ENCODE peak calls at places on chromosomes 11 and 22, in ten cellular contexts. H is AG04450; N is gastrocnemius medialis; Y is CD4-positive, alpha-beta memory T cell; Z is epithelial cell of esophagus; B is mucosa of descending colon; K is effector memory CD4-positive, alpha-beta T cell; P is foreskin fibroblast; T is NB4; G is GM12865. E is an unnamed sample.

GRCh38 chr11:89922195-89922660 is at the start of gene TRIM49D1:
- DNase-seq in H (no peak), N (no peak), Y (no peak), Z (no peak), B (no peak), K (no peak), P (no peak), T (no peak), G (no peak), E (no peak)

GRCh38 chr22:20957691-20958440 is 9.2 kb upstream of the AIFM3 start:
- DNase-seq in H (no peak), N (no peak), Y (no peak), Z (no peak), B (peak), K (no peak), P (peak), T (no peak), G (peak), E (no peak)

GRCh38 chr11:1150095-1150494 is 7.7 kb upstream of the MUC5AC start:
- DNase-seq in H (no peak), N (no peak), Y (no peak), Z (no peak), B (no peak), K (no peak), P (no peak), T (no peak), G (no peak), E (no peak)

GRCh38 chr22:17154971-17155370 is 4.1 kb downstream of the HDHD5 start:
- DNase-seq in H (no peak), N (no peak), Y (no peak), Z (no peak), B (no peak), K (no peak), P (no peak), T (no peak), G (no peak), E (no peak)

GRCh38 chr11:44159848-44160721 is 64.6 kb downstream of the EXT2 start:
- DNase-seq in H (no peak), N (no peak), Y (no peak), Z (no peak), B (no peak), K (no peak), P (no peak), T (no peak), G (peak), E (no peak)

GRCh38 chr11:65558785-65559509 is 788 bp upstream of the LTBP3 start:
- DNase-seq in H (no peak), N (peak), Y (peak), Z (no peak), B (peak), K (no peak), P (peak), T (no peak), G (no peak), E (no peak)

GRCh38 chr11:69605737-69606526 is 35.0 kb upstream of the CCND1 start:
- DNase-seq in H (no peak), N (no peak), Y (no peak), Z (no peak), B (no peak), K (no peak), P (no peak), T (no peak), G (no peak), E (no peak)

GRCh38 chr11:2361565-2361964 is 15.5 kb upstream of the CD81 start:
- DNase-seq in H (no peak), N (no peak), Y (no peak), Z (no peak), B (no peak), K (no peak), P (no peak), T (no peak), G (no peak), E (no peak)

GRCh38 chr11:122229078-122229477 is 113.1 kb upstream of the BLID start:
- DNase-seq in H (no peak), N (no peak), Y (no peak), Z (no peak), B (no peak), K (no peak), P (peak), T (no peak), G (no peak), E (no peak)

GRCh38 chr11:116837231-116838091 is at the start of gene APOA1:
- DNase-seq in H (no peak), N (no peak), Y (no peak), Z (no peak), B (no peak), K (no peak), P (no peak), T (no peak), G (no peak), E (no peak)

GRCh38 chr11:60164550-60165075 is 18.3 kb downstream of the MS4A6A start:
- DNase-seq in H (no peak), N (no peak), Y (no peak), Z (peak), B (no peak), K (no peak), P (no peak), T (no peak), G (peak), E (no peak)

GRCh38 chr11:33696931-33697638 is 3.5 kb downstream of the C11orf91 start:
- DNase-seq in H (no peak), N (no peak), Y (no peak), Z (peak), B (no peak), K (no peak), P (peak), T (no peak), G (no peak), E (no peak)

GRCh38 chr11:134978388-134979088 is 566.5 kb upstream of the B3GAT1 start:
- DNase-seq in H (no peak), N (no peak), Y (no peak), Z (no peak), B (no peak), K (no peak), P (no peak), T (peak), G (no peak), E (no peak)

GRCh38 chr11:118606844-118607228 is 579 bp upstream of the PHLDB1 start:
- DNase-seq in H (no peak), N (no peak), Y (no peak), Z (no peak), B (no peak), K (no peak), P (no peak), T (no peak), G (no peak), E (no peak)

GRCh38 chr11:84675631-84676030 is 951.5 kb downstream of the DLG2 start:
- DNase-seq in H (no peak), N (no peak), Y (no peak), Z (no peak), B (no peak), K (no peak), P (no peak), T (no peak), G (no peak), E (no peak)

GRCh38 chr11:45482331-45482730 is 183.1 kb downstream of the CHST1 start:
- DNase-seq in H (no peak), N (no peak), Y (no peak), Z (no peak), B (no peak), K (no peak), P (no peak), T (no peak), G (no peak), E (no peak)

GRCh38 chr11:130246719-130247118 is 68.0 kb downstream of the ZBTB44 start:
- DNase-seq in H (peak), N (no peak), Y (no peak), Z (peak), B (no peak), K (no peak), P (peak), T (no peak), G (no peak), E (no peak)

GRCh38 chr11:18384157-18384641 is 10.2 kb upstream of the LDHA start:
- DNase-seq in H (peak), N (peak), Y (no peak), Z (peak), B (peak), K (no peak), P (peak), T (peak), G (no peak), E (no peak)

GRCh38 chr11:57205046-57205671 is 23.4 kb downstream of the LRRC55 start:
- DNase-seq in H (no peak), N (no peak), Y (no peak), Z (peak), B (no peak), K (no peak), P (peak), T (peak), G (no peak), E (no peak)

GRCh38 chr11:299951-300735 is 817 bp upstream of the IFITM5 start:
- DNase-seq in H (no peak), N (no peak), Y (peak), Z (no peak), B (peak), K (no peak), P (peak), T (no peak), G (no peak), E (no peak)

GRCh38 chr22:19629720-19630419 is 84.4 kb upstream of the SEPTIN5 start:
- DNase-seq in H (peak), N (peak), Y (peak), Z (peak), B (peak), K (peak), P (peak), T (peak), G (peak), E (peak)

GRCh38 chr11:100932474-100933100 is 197.0 kb downstream of the PGR start:
- DNase-seq in H (no peak), N (no peak), Y (no peak), Z (peak), B (no peak), K (no peak), P (peak), T (peak), G (peak), E (peak)

GRCh38 chr22:48897638-48897954 is 930.1 kb downstream of the BRD1 start:
- DNase-seq in H (no peak), N (no peak), Y (no peak), Z (no peak), B (no peak), K (no peak), P (no peak), T (no peak), G (no peak), E (no peak)

GRCh38 chr22:35411112-35411511 is 11.2 kb downstream of the MCM5 start:
- DNase-seq in H (no peak), N (no peak), Y (no peak), Z (no peak), B (no peak), K (no peak), P (no peak), T (no peak), G (peak), E (no peak)

GRCh38 chr22:35407352-35407751 is 7.4 kb downstream of the MCM5 start:
- DNase-seq in H (no peak), N (no peak), Y (no peak), Z (no peak), B (no peak), K (no peak), P (no peak), T (no peak), G (no peak), E (no peak)

GRCh38 chr22:35410663-35411034 is 10.7 kb downstream of the MCM5 start:
- DNase-seq in H (no peak), N (no peak), Y (no peak), Z (no peak), B (no peak), K (no peak), P (no peak), T (no peak), G (no peak), E (no peak)

GRCh38 chr22:35406443-35406842 is 6.5 kb downstream of the MCM5 start:
- DNase-seq in H (no peak), N (no peak), Y (no peak), Z (no peak), B (no peak), K (no peak), P (no peak), T (no peak), G (no peak), E (no peak)

DNA sequence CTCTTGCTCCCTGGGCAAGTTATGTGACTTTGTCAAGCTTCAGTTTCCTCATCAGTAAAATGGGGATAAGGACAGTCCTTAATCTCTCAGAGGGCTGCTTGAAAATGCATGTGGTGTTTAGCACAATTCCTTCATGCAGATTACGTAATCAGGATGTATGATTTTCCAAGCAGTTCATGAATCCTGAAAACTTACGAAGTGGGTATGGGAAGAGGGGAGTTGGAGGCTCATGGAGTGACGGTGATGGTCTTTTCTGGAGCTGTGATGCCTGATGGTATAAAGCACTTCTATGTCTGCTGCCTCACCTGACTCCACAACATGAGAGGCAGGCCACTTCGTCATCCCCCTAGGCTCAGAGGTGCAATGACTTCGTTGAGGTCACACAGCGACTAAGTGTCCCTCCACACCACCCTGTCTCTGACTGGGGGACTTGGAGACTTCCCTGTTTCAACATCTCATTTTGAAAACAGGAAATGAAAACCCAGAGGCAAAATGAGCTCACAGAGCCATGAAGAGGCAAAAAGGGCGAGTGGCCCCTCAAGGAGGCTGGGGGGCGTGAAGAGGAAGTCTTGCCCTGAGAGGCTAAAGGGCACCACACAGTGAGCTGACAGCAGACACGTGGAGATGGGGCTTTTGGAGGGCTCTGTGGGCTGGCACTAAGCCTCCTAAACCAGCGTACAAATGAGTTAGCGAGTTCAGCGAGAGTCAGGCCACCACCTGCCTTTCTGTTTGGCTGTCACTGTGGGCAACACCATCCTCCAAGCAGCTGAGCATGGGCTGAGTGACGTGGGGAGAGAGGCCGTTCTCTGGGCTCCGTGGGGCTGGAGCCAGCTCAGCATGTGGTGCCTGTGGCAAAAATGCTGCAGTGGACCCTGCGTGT is 10.1 kb downstream of the MCM5 start:
- DNase-seq in H (no peak), N (no peak), Y (no peak), Z (no peak), B (no peak), K (no peak), P (peak), T (peak), G (peak), E (no peak)
- H3K4me3 ChIP-seq in H (no peak), N (no peak), Y (no peak), Z (no peak), B (no peak), K (no peak), P (no peak), T (no peak), G (peak), E (no peak)

GRCh38 chr11:73556966-73557365 is 40.9 kb downstream of the FAM168A start:
- DNase-seq in H (no peak), N (no peak), Y (no peak), Z (no peak), B (no peak), K (no peak), P (no peak), T (no peak), G (no peak), E (no peak)

GRCh38 chr11:73553266-73553665 is 44.6 kb downstream of the FAM168A start:
- DNase-seq in H (no peak), N (no peak), Y (no peak), Z (no peak), B (no peak), K (no peak), P (peak), T (no peak), G (no peak), E (no peak)

GRCh38 chr11:73551697-73552096 is 46.2 kb downstream of the FAM168A start:
- DNase-seq in H (no peak), N (no peak), Y (no peak), Z (no peak), B (no peak), K (no peak), P (no peak), T (no peak), G (no peak), E (no peak)

GRCh38 chr11:73554677-73555320 is 43.1 kb downstream of the FAM168A start:
- DNase-seq in H (no peak), N (no peak), Y (no peak), Z (peak), B (no peak), K (no peak), P (no peak), T (no peak), G (no peak), E (no peak)

DNA sequence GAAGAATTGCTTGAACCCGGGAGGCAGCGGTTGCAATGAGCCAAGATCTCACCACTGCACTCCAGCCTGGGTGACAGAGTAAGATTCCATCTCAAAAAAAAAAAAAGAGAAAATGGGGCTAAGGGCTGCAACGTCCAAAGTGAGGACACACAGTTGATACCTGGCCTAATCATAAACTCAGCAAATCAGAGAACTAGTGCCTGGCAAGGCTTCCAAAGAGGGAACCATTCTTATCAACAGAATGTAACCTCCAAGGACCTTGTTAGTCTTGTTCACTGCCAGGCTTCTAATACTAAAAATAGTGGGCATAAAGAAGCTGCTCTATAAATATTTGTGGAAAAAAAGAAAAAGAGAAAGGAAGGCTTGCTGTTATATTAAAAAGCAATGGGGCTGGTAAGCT is 42.3 kb downstream of the FAM168A start:
- DNase-seq in H (no peak), N (no peak), Y (no peak), Z (no peak), B (no peak), K (no peak), P (no peak), T (no peak), G (no peak), E (no peak)
- H3K4me3 ChIP-seq in H (no peak), N (no peak), Y (no peak), Z (no peak), B (no peak), K (no peak), P (no peak), T (no peak), G (no peak), E (no peak)

GRCh38 chr11:115501895-115502589 is 2.2 kb downstream of the CADM1 start:
- DNase-seq in H (no peak), N (no peak), Y (no peak), Z (no peak), B (no peak), K (no peak), P (no peak), T (peak), G (peak), E (no peak)
- H3K4me3 ChIP-seq in H (peak), N (peak), Y (peak), Z (no peak), B (no peak), K (peak), P (peak), T (no peak), G (peak), E (no peak)

GRCh38 chr22:46795845-46796565 is 33.6 kb downstream of the TBC1D22A start:
- DNase-seq in H (no peak), N (no peak), Y (no peak), Z (no peak), B (no peak), K (no peak), P (no peak), T (no peak), G (no peak), E (no peak)

GRCh38 chr22:46794491-46794890 is 32.0 kb downstream of the TBC1D22A start:
- DNase-seq in H (no peak), N (no peak), Y (no peak), Z (no peak), B (no peak), K (no peak), P (no peak), T (no peak), G (no peak), E (no peak)

GRCh38 chr22:46796566-46797195 is 34.2 kb downstream of the TBC1D22A start:
- DNase-seq in H (no peak), N (no peak), Y (no peak), Z (no peak), B (no peak), K (no peak), P (no peak), T (no peak), G (no peak), E (no peak)

GRCh38 chr22:46794067-46794466 is 31.6 kb downstream of the TBC1D22A start:
- DNase-seq in H (no peak), N (no peak), Y (no peak), Z (no peak), B (no peak), K (no peak), P (no peak), T (no peak), G (no peak), E (no peak)

DNA sequence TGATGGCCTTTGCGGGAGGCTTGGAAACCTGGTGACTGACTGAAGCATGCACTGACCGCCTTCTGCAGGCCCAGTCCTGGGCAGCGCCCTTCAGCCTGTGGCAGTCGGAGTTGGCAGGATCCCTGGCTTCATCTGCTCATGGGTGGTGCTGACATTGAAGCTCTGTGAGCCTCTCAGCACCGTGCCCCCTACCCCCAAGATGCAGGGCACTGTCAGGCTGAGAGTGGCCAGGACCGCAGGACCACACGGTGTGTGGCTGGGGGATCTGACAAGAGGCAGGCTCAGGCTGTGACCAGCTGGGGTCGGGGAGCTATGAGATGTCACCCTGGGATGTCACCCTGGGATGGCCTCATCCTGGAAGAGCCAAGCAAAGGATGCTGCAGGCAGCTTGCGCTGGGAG is 32.7 kb downstream of the TBC1D22A start:
- DNase-seq in H (no peak), N (no peak), Y (no peak), Z (no peak), B (no peak), K (no peak), P (no peak), T (no peak), G (no peak), E (no peak)
- H3K4me3 ChIP-seq in H (no peak), N (no peak), Y (no peak), Z (no peak), B (no peak), K (no peak), P (no peak), T (no peak), G (no peak), E (no peak)

GRCh38 chr11:87324817-87325489 is 287.2 kb downstream of the TMEM135 start:
- DNase-seq in H (no peak), N (no peak), Y (no peak), Z (peak), B (no peak), K (no peak), P (no peak), T (no peak), G (no peak), E (no peak)
- H3K4me3 ChIP-seq in H (no peak), N (no peak), Y (no peak), Z (no peak), B (no peak), K (no peak), P (no peak), T (no peak), G (no peak), E (no peak)

GRCh38 chr11:128903248-128904041 is 12.3 kb downstream of the KCNJ5 start:
- DNase-seq in H (no peak), N (peak), Y (no peak), Z (peak), B (peak), K (no peak), P (no peak), T (peak), G (no peak), E (no peak)
- H3K4me3 ChIP-seq in H (no peak), N (no peak), Y (no peak), Z (no peak), B (no peak), K (no peak), P (no peak), T (no peak), G (no peak), E (no peak)

GRCh38 chr11:26227311-26227710 is 104.6 kb upstream of the ANO3 start:
- DNase-seq in H (peak), N (no peak), Y (no peak), Z (peak), B (no peak), K (no peak), P (peak), T (peak), G (peak), E (peak)
- H3K4me3 ChIP-seq in H (peak), N (no peak), Y (no peak), Z (no peak), B (no peak), K (no peak), P (no peak), T (no peak), G (no peak), E (no peak)